ENCODE peak calls at places on chromosomes 2 and 18, in five cellular contexts. Q is upper lobe of right lung, G is AG04450, O is cardiac muscle cell, P is Panc1. J is an unnamed sample.

GRCh38 chr2:63740943-63741342 is 100.8 kb upstream of the UGP2 start:
- DNase-seq in Q (no peak), G (no peak), O (peak; percentile 42), P (no peak), J (no peak)

GRCh38 chr18:7898181-7898580 is 331.1 kb downstream of the PTPRM start:
- DNase-seq in Q (no peak), G (no peak), O (no peak), P (no peak), J (no peak)

GRCh38 chr2:1051585-1051984 is 100.9 kb downstream of the SNTG2 start:
- DNase-seq in Q (no peak), G (no peak), O (no peak), P (no peak), J (no peak)

GRCh38 chr2:104945866-104946265 is 92.0 kb downstream of the POU3F3 start:
- DNase-seq in Q (no peak), G (no peak), O (no peak), P (no peak), J (no peak)

GRCh38 chr2:39573276-39573675 is 92.4 kb upstream of the TMEM178A start:
- DNase-seq in Q (no peak), G (no peak), O (peak; percentile 12), P (no peak), J (no peak)

GRCh38 chr2:118442949-118443348 is 354.7 kb downstream of the INSIG2 start:
- DNase-seq in Q (no peak), G (no peak), O (no peak), P (no peak), J (no peak)

GRCh38 chr2:128361376-128362131 is 42.9 kb upstream of the HS6ST1 start:
- DNase-seq in Q (peak; percentile 51), G (no peak), O (no peak), P (no peak), J (no peak)

GRCh38 chr2:53129851-53130250 is 637.8 kb upstream of the CHAC2 start:
- DNase-seq in Q (no peak), G (peak; percentile 47), O (peak; percentile 83), P (no peak), J (no peak)

DNA sequence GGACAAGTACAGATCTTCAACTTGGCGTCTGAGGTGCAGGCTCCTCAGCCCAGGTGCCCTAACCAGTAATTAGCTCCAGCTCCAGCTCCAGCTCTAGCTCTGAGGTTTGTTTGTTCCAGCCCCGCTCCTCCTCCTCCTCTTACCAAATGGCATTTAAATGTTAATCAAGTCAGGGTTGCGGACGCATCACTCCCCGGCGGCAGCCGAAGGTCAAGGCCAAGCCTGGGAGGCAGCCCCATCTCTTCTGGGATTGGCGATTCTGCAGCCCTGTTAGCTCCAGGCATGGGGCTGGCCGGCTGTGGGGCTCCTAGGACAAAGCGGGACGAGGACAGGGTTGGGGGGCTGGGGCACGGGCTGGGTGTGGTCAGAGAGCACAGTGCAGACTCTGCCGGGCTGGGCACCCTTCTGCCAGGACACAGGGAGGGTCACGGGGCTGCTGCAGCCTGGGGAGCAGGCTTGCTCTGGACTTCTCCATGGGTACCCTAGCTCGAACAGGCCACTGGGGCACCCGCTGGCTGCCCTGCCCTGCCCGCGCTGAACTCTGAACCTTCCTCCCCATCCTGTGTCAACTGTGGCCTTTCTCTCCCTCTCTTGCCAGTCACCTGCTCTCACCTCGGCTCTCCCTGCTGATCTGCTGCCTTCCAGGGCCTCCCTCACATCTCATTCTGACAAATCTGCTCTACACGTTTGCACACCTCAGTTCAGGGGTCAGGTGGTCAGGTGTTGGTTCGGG is 203.3 kb downstream of the CELF4 start:
- DNase-seq in Q (no peak), G (no peak), O (no peak), P (no peak), J (no peak)
- H3K4me3 ChIP-seq in Q (no peak overlapping the region), G (no peak overlapping the region), O (no peak overlapping the region), P (no peak overlapping the region), J (no peak overlapping the region)

DNA sequence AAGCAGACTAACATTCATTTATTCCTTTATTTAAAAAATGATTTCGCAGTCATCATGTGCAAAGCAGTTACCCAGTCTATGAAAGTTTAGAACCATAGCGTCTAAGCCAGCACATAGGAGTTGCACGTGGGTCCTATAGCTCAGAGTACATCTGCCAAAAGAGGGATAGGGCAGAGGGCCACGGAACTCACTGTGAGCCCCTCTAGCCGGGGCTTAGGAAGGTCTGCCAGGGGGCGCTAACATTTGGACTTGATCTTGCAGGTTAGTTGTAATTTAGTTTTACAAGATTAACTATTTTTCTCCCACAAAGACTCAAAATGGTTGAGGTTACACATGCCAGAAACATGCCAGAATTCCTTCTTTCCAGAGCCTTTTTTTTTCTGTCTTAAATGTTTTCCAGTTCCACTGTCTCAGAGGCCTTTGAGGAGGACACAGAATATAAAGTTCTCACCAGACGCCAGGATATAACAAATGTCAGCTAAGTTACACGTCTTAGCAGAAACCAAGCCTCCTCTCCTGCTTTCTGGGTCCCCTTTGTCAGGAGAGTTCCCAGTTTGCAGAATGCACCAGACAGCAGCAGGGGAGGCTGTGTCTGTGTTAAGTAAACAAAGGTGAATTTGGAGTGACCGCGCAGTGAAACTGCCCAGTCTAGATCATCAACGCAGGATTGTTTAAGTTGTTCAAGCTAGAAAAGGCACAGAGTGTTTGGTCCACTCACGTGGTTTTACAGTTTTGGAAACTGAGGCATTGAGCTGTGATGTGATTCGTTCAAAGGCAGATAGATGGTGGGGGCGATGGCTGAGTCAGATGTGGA is 292.0 kb downstream of the PRKCE start:
- DNase-seq in Q (no peak), G (no peak), O (no peak), P (no peak), J (no peak)
- TF ChIP-seq CTCF in Q (no peak), G (no peak), O (peak; percentile 13), P (peak; percentile 60), J (no peak)

GRCh38 chr18:3251963-3252277 is 4.3 kb downstream of the MYL12A start:
- DNase-seq in Q (no peak), G (no peak), O (no peak), P (no peak), J (no peak)

GRCh38 chr18:3250237-3251107 is 2.9 kb downstream of the MYL12A start:
- DNase-seq in Q (no peak), G (no peak), O (peak; percentile 84), P (no peak), J (no peak)

GRCh38 chr18:3248670-3249359 is 1.2 kb downstream of the MYL12A start:
- DNase-seq in Q (no peak), G (no peak), O (peak; percentile 75), P (no peak), J (peak; percentile 45)

GRCh38 chr18:3252843-3253242 is 5.2 kb downstream of the MYL12A start:
- DNase-seq in Q (no peak), G (no peak), O (no peak), P (no peak), J (no peak)

DNA sequence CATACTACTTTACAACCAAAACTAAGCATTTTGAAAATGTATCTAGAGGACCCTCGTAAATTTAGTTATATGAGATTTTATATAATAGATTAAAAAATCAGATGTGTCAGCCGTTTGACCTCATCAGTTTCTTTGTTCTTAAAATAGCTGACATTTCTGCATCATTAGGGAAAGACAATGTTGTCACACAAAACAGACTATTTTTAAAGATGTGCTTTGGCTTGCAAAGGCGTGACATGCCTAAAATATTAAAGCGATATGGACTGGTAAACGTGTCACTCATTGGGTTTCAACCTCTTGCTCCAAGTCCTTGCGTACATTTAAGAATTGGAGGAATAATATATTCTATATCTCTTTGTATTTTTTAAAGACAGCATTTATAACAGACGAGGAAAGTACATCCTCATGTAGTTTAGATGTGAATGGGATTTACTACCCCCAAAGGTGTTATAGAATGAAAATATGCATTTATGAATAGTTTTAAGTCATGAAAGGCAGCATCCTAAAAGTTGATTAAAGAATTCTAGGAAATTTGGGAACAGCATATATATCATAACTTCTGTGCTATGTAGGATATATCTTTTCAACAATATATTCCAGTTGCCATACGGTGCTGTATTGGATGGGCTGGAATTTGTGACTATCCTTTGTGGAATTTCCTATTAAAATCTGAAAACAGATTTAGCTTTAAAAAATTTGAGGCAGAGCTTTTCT is 3.8 kb downstream of the MYL12A start:
- DNase-seq in Q (no peak), G (no peak), O (no peak), P (no peak), J (no peak)
- H3K4me3 ChIP-seq in Q (peak overlapping the region; percentile 81), G (no peak overlapping the region), O (no peak overlapping the region), P (peak overlapping the region; percentile 98), J (no peak overlapping the region)

GRCh38 chr2:181054843-181055242 is 74.4 kb downstream of the UBE2E3 start:
- DNase-seq in Q (no peak), G (no peak), O (peak; percentile 17), P (no peak), J (no peak)

GRCh38 chr2:181054256-181054655 is 73.9 kb downstream of the UBE2E3 start:
- DNase-seq in Q (no peak), G (no peak), O (no peak), P (no peak), J (no peak)

GRCh38 chr2:181063696-181064095 is 83.3 kb downstream of the UBE2E3 start:
- DNase-seq in Q (no peak), G (no peak), O (no peak), P (no peak), J (no peak)

GRCh38 chr2:181058378-181059269 is 78.2 kb downstream of the UBE2E3 start:
- DNase-seq in Q (no peak), G (no peak), O (peak; percentile 43), P (no peak), J (no peak)
- TF ChIP-seq CTCF in Q (peak; percentile 71), G (peak; percentile 41), O (peak; percentile 47), P (peak; percentile 74), J (peak; percentile 21)

GRCh38 chr2:218384975-218385374 is 2.9 kb downstream of the SLC11A1 start:
- DNase-seq in Q (peak; percentile 66), G (no peak), O (no peak), P (no peak), J (no peak)

GRCh38 chr2:218381916-218382366 is at the start of gene SLC11A1:
- DNase-seq in Q (peak; percentile 90), G (no peak), O (no peak), P (no peak), J (no peak)

GRCh38 chr2:218386505-218387368 is 4.7 kb downstream of the SLC11A1 start:
- DNase-seq in Q (no peak), G (no peak), O (no peak), P (no peak), J (no peak)

GRCh38 chr2:218383892-218384519 is 1.9 kb downstream of the SLC11A1 start:
- DNase-seq in Q (peak; percentile 64), G (no peak), O (no peak), P (no peak), J (no peak)

GRCh38 chr2:218382785-218383184 is 712 bp downstream of the SLC11A1 start:
- DNase-seq in Q (no peak), G (no peak), O (no peak), P (no peak), J (no peak)
- H3K4me3 ChIP-seq in Q (peak overlapping the region; percentile 40), G (no peak overlapping the region), O (no peak overlapping the region), P (no peak overlapping the region), J (no peak overlapping the region)

DNA sequence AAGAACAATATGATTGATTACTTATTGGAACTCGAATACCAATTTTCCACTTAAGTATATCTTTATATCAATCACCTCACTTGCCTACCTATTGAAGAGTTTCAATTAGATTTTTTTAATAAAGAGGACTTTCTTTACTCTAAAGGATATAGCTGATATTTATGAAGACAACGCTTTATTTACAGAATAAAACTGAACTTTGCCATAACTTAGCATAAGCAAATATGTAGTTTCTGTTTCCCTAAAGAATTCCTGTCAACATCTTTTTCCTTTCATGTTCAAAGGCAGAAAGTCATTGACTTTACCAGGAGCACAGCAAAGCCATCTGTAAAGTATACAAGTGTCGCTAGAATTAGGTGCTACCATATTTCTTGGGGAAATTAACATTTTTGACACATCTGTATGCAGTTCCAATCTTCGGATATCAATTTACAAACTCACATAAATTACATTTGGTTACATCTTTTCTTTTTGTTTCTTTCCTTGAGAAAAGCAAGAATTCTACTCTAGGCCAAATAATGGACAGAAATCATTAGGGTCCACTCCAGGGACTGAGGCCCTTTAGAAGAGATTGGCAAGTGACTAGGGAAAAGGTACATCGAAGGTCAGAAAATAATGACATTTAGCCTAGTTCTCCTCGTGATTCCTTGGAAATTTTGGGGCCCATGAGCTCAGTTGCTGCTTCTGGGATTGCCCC is 7.5 kb upstream of the SCN1A start:
- DNase-seq in Q (no peak), G (no peak), O (no peak), P (no peak), J (no peak)
- TF ChIP-seq CTCF in Q (no peak), G (no peak), O (no peak), P (no peak), J (no peak)